ENCODE peak calls at places on chromosomes 4 and X, in four cellular contexts. K, R, L and X are unnamed samples.

GRCh38 chr4:142846105-142846728 is at the start of gene INPP4B:
- DNase-seq in K (peak; percentile 58), R (peak; percentile 77), L (peak; percentile 68), X (peak; percentile 63)

GRCh38 chr4:24799544-24800272 is 4.3 kb downstream of the SOD3 start:
- DNase-seq in L (no peak), R (peak; percentile 27), K (no peak), X (no peak)

GRCh38 chr4:26433556-26433955 is 56.7 kb downstream of the CCKAR start:
- DNase-seq in R (no peak), L (peak; percentile 32), K (no peak), X (no peak)

GRCh38 chr4:114208747-114209146 is 229.3 kb upstream of the ARSJ start:
- DNase-seq in R (no peak), K (peak; percentile 44), L (peak; percentile 30), X (peak; percentile 63)

GRCh38 chrX:153921511-153922285 is 4.4 kb downstream of the ARHGAP4 start:
- DNase-seq in L (no peak), K (no peak), R (peak; percentile 78), X (no peak)

GRCh38 chr4:8323947-8324555 is 54.5 kb downstream of the HTRA3 start:
- DNase-seq in R (no peak), K (no peak), L (no peak), X (peak; percentile 75)

GRCh38 chr4:153934689-153935017 is 145.8 kb upstream of the SFRP2 start:
- DNase-seq in K (peak; percentile 77), R (no peak), L (no peak), X (no peak)

GRCh38 chr4:83644677-83645639 is 109.0 kb downstream of the GPAT3 start:
- DNase-seq in K (peak; percentile 61), R (peak; percentile 41), L (peak; percentile 18), X (peak; percentile 72)

GRCh38 chrX:155959018-155959587 is 38.4 kb upstream of the IL9R start:
- DNase-seq in K (no peak), L (no peak), R (no peak), X (no peak)

GRCh38 chr4:8039290-8039689 is 99.6 kb upstream of the AFAP1 start:
- DNase-seq in K (no peak), L (no peak), R (peak; percentile 85), X (no peak)

GRCh38 chr4:130722370-130722769 is 1626.4 kb downstream of the C4orf33 start:
- DNase-seq in R (no peak), L (no peak), K (no peak), X (peak; percentile 83)

GRCh38 chr4:23818097-23818648 is 71.7 kb downstream of the PPARGC1A start:
- DNase-seq in K (no peak), R (no peak), L (no peak), X (no peak)

GRCh38 chr4:170047774-170048354 is 21.7 kb upstream of the MFAP3L start:
- DNase-seq in L (peak; percentile 26), K (peak; percentile 71), R (peak; percentile 51), X (peak; percentile 73)

GRCh38 chr4:172962564-172963353 is 205.9 kb upstream of the GALNT7 start:
- DNase-seq in K (peak; percentile 46), R (no peak), L (peak; percentile 96), X (peak; percentile 43)

GRCh38 chrX:29948653-29949052 is 266.7 kb upstream of the MAGEB2 start:
- DNase-seq in R (no peak), L (peak; percentile 37), K (no peak), X (peak; percentile 0)

GRCh38 chr4:54067163-54067562 is 2.8 kb upstream of the CHIC2 start:
- DNase-seq in L (peak; percentile 76), R (no peak), K (peak; percentile 82), X (peak; percentile 98)

GRCh38 chrX:154366666-154367055 is 7.8 kb downstream of the FLNA start:
- DNase-seq in K (peak; percentile 34), R (no peak), L (no peak), X (no peak)

GRCh38 chr4:1463088-1463926 is 57.1 kb upstream of the NKX1-1 start:
- DNase-seq in L (no peak), R (peak; percentile 33), K (peak; percentile 41), X (no peak)

GRCh38 chr4:83238849-83239248 is 45.7 kb downstream of the COQ2 start:
- DNase-seq in R (no peak), L (no peak), K (no peak), X (no peak)

GRCh38 chr4:157231525-157231924 is 11.0 kb downstream of the GRIA2 start:
- DNase-seq in R (no peak), K (no peak), L (no peak), X (no peak)

GRCh38 chr4:4761128-4761991 is 98.1 kb upstream of the MSX1 start:
- DNase-seq in K (no peak), L (no peak), R (peak; percentile 43), X (no peak)

DNA sequence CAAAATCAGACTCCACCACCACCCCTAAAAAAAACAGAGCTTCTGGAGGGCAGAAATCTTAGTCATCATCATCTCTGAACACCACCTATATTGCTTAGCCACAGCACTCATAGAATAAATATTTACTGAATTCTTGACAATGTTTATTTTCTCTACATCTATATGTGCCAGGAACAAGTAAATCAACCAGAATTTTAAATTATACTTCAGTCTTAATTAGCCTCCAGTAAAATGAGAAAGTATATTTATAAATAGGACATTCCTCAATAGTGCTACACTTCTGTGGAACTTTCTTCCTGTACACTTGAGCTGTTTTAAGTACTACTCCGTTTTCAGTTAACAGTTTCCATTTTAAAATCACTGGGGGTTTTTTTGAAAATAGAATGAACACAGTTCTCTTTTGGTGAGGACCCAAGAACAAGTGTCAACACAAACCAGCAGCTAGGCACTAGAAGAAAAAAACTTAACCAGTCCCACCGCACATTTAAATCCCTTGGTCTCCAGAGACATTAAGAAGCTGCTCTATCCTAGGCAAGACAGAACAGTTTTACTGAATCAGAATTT is 25.5 kb downstream of the SMIM14 start:
- DNase-seq in L (peak; percentile 50), K (peak; percentile 24), R (no peak), X (peak; percentile 27)
- TF ChIP-seq CTCF in L (no peak), K (no peak), R (no peak), X (no peak)

DNA sequence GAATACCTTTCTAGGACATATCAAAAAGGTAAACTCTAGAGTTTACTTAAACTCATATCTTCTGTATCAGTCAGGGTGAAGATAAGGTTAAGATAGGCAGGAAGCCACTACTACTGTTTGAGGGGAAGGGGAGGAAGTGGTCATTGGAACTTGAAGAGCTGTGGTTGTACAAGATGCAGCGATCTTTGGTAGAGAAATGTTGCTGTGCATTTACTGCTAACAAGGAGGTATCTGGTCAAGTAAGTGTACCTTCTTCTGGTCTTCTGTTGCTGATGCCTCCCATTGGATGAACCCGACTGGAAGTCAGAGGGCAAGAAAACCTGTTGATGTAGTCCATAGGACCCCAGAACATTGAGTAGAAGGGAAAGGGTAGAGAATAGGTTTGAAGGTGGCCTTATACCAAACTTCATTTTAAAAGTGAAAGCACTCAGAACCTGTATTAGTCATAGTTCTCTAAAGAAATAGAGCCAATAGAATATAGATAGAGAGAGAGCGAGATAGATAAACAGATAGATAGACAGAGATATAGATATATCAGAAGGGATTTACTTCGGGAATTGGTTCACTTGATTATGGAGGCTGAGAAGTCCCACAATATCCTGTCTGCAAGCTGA is 47.9 kb upstream of the TSPAN5 start:
- DNase-seq in R (no peak), K (no peak), L (no peak), X (no peak)
- H3K4me3 ChIP-seq in R (no peak overlapping the region), K (no peak overlapping the region), L (no peak overlapping the region), X (no peak overlapping the region)

GRCh38 chr4:41990383-41991111 is at the start of gene SLC30A9:
- DNase-seq in R (peak; percentile 96), K (peak; percentile 92), L (peak; percentile 93), X (peak; percentile 96)
- TF ChIP-seq CTCF in R (peak; percentile 41), K (peak; percentile 35), L (no peak), X (peak; percentile 27)

DNA sequence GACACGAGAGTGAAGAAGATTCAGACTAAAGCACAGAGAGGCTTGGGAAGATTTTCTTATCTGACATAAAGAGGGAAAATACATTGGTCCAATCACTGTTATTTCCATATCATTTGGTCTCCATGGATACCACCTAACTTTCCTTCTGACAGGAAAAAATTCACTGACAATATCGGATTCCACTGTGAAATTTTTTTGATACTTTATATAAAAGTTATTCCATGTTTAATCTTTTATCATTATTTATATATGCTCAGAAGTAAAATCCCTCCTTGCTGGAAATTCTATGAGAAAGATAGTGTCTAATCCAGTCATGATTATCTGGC is 3.6 kb downstream of the IRF2 start:
- DNase-seq in L (no peak), R (no peak), K (no peak), X (no peak)
- H3K4me3 ChIP-seq in L (no peak overlapping the region), R (no peak overlapping the region), K (no peak overlapping the region), X (no peak overlapping the region)

GRCh38 chr4:117135634-117136354 is 50.4 kb upstream of the TRAM1L1 start:
- DNase-seq in L (peak; percentile 6), R (no peak), K (no peak), X (peak; percentile 1)
- TF ChIP-seq CTCF in L (no peak), R (no peak), K (no peak), X (no peak)

GRCh38 chrX:49878128-49878833 is 1.0 kb upstream of the USP27X start:
- DNase-seq in L (no peak), K (peak; percentile 2), R (peak; percentile 45), X (no peak)
- H3K4me3 ChIP-seq in L (peak overlapping the region; percentile 55), K (peak overlapping the region; percentile 63), R (peak overlapping the region; percentile 66), X (peak overlapping the region; percentile 49)

GRCh38 chr4:178395798-178396197 is 953.6 kb upstream of the AGA start:
- DNase-seq in L (no peak), K (no peak), R (no peak), X (peak; percentile 22)
- TF ChIP-seq CTCF in L (no peak), K (no peak), R (peak; percentile 38), X (no peak)